ENCODE peak calls at places on chromosomes 4 and X, in seven cellular contexts. One of them, this sample, is unnamed.

GRCh38 chr4:142434519-142435224 is 411.4 kb downstream of the INPP4B start:
- DNase-seq in HepG2: no peak
- DNase-seq in activated T-cell treated with anti-CD3 and anti-CD28 coated beads for 1 hour: no peak
- DNase-seq in activated CD4-positive, alpha-beta T cell treated with anti-CD3 and anti-CD28 coated beads for 48 hours: no peak
- DNase-seq in naive thymus-derived CD8-positive, alpha-beta T cell: no peak
- DNase-seq in HL-60: no peak
- DNase-seq in stimulated activated CD4-positive, alpha-beta T cell treated with anti-CD3 and anti-CD28 coated beads, Interleukin-2, amount 100 ng/mL, for 48 hours: no peak
- DNase-seq in this sample: no peak

GRCh38 chrX:44874481-44875184 is 1.6 kb downstream of the KDM6A start:
- DNase-seq in HepG2: no peak
- DNase-seq in activated T-cell treated with anti-CD3 and anti-CD28 coated beads for 1 hour: peak; percentile 20
- DNase-seq in activated CD4-positive, alpha-beta T cell treated with anti-CD3 and anti-CD28 coated beads for 48 hours: peak; percentile 51
- DNase-seq in naive thymus-derived CD8-positive, alpha-beta T cell: no peak
- DNase-seq in HL-60: no peak
- DNase-seq in stimulated activated CD4-positive, alpha-beta T cell treated with anti-CD3 and anti-CD28 coated beads, Interleukin-2, amount 100 ng/mL, for 48 hours: peak; percentile 27
- DNase-seq in this sample: peak; percentile 55

GRCh38 chr4:176286728-176287127 is 17.7 kb upstream of the ASB5 start:
- DNase-seq in HepG2: no peak
- DNase-seq in activated T-cell treated with anti-CD3 and anti-CD28 coated beads for 1 hour: no peak
- DNase-seq in activated CD4-positive, alpha-beta T cell treated with anti-CD3 and anti-CD28 coated beads for 48 hours: no peak
- DNase-seq in naive thymus-derived CD8-positive, alpha-beta T cell: no peak
- DNase-seq in HL-60: no peak
- DNase-seq in stimulated activated CD4-positive, alpha-beta T cell treated with anti-CD3 and anti-CD28 coated beads, Interleukin-2, amount 100 ng/mL, for 48 hours: no peak
- DNase-seq in this sample: no peak

GRCh38 chr4:119788334-119789266 is 160.0 kb upstream of the PDE5A start:
- DNase-seq in HepG2: no peak
- DNase-seq in activated T-cell treated with anti-CD3 and anti-CD28 coated beads for 1 hour: no peak
- DNase-seq in activated CD4-positive, alpha-beta T cell treated with anti-CD3 and anti-CD28 coated beads for 48 hours: no peak
- DNase-seq in naive thymus-derived CD8-positive, alpha-beta T cell: no peak
- DNase-seq in HL-60: no peak
- DNase-seq in stimulated activated CD4-positive, alpha-beta T cell treated with anti-CD3 and anti-CD28 coated beads, Interleukin-2, amount 100 ng/mL, for 48 hours: no peak
- DNase-seq in this sample: no peak

GRCh38 chrX:2696698-2697215 is 5.7 kb downstream of the CD99 start:
- DNase-seq in HepG2: no peak
- DNase-seq in activated T-cell treated with anti-CD3 and anti-CD28 coated beads for 1 hour: peak; percentile 24
- DNase-seq in activated CD4-positive, alpha-beta T cell treated with anti-CD3 and anti-CD28 coated beads for 48 hours: peak; percentile 64
- DNase-seq in naive thymus-derived CD8-positive, alpha-beta T cell: peak; percentile 40
- DNase-seq in HL-60: peak; percentile 38
- DNase-seq in stimulated activated CD4-positive, alpha-beta T cell treated with anti-CD3 and anti-CD28 coated beads, Interleukin-2, amount 100 ng/mL, for 48 hours: no peak
- DNase-seq in this sample: no peak

GRCh38 chr4:103098331-103098730 is 1.3 kb downstream of the BDH2 start:
- DNase-seq in HepG2: no peak
- DNase-seq in activated T-cell treated with anti-CD3 and anti-CD28 coated beads for 1 hour: no peak
- DNase-seq in activated CD4-positive, alpha-beta T cell treated with anti-CD3 and anti-CD28 coated beads for 48 hours: no peak
- DNase-seq in naive thymus-derived CD8-positive, alpha-beta T cell: no peak
- DNase-seq in HL-60: no peak
- DNase-seq in stimulated activated CD4-positive, alpha-beta T cell treated with anti-CD3 and anti-CD28 coated beads, Interleukin-2, amount 100 ng/mL, for 48 hours: no peak
- DNase-seq in this sample: no peak

GRCh38 chr4:10623241-10623640 is 61.3 kb downstream of the CLNK start:
- DNase-seq in HepG2: no peak
- DNase-seq in activated T-cell treated with anti-CD3 and anti-CD28 coated beads for 1 hour: no peak
- DNase-seq in activated CD4-positive, alpha-beta T cell treated with anti-CD3 and anti-CD28 coated beads for 48 hours: no peak
- DNase-seq in naive thymus-derived CD8-positive, alpha-beta T cell: no peak
- DNase-seq in HL-60: no peak
- DNase-seq in stimulated activated CD4-positive, alpha-beta T cell treated with anti-CD3 and anti-CD28 coated beads, Interleukin-2, amount 100 ng/mL, for 48 hours: no peak
- DNase-seq in this sample: no peak

GRCh38 chr4:20544645-20545044 is 155.6 kb upstream of the PACRGL start:
- DNase-seq in HepG2: peak; percentile 14
- DNase-seq in activated T-cell treated with anti-CD3 and anti-CD28 coated beads for 1 hour: no peak
- DNase-seq in activated CD4-positive, alpha-beta T cell treated with anti-CD3 and anti-CD28 coated beads for 48 hours: no peak
- DNase-seq in naive thymus-derived CD8-positive, alpha-beta T cell: no peak
- DNase-seq in HL-60: no peak
- DNase-seq in stimulated activated CD4-positive, alpha-beta T cell treated with anti-CD3 and anti-CD28 coated beads, Interleukin-2, amount 100 ng/mL, for 48 hours: no peak
- DNase-seq in this sample: peak; percentile 33

GRCh38 chr4:1362521-1362920 is 15.5 kb downstream of the UVSSA start:
- DNase-seq in HepG2: no peak
- DNase-seq in activated T-cell treated with anti-CD3 and anti-CD28 coated beads for 1 hour: no peak
- DNase-seq in activated CD4-positive, alpha-beta T cell treated with anti-CD3 and anti-CD28 coated beads for 48 hours: no peak
- DNase-seq in naive thymus-derived CD8-positive, alpha-beta T cell: no peak
- DNase-seq in HL-60: no peak
- DNase-seq in stimulated activated CD4-positive, alpha-beta T cell treated with anti-CD3 and anti-CD28 coated beads, Interleukin-2, amount 100 ng/mL, for 48 hours: no peak
- DNase-seq in this sample: no peak

GRCh38 chrX:135463937-135464336 is 42.2 kb downstream of the SMIM10L2A start:
- DNase-seq in HepG2: peak; percentile 0
- DNase-seq in activated T-cell treated with anti-CD3 and anti-CD28 coated beads for 1 hour: no peak
- DNase-seq in activated CD4-positive, alpha-beta T cell treated with anti-CD3 and anti-CD28 coated beads for 48 hours: no peak
- DNase-seq in naive thymus-derived CD8-positive, alpha-beta T cell: no peak
- DNase-seq in HL-60: no peak
- DNase-seq in stimulated activated CD4-positive, alpha-beta T cell treated with anti-CD3 and anti-CD28 coated beads, Interleukin-2, amount 100 ng/mL, for 48 hours: no peak
- DNase-seq in this sample: peak; percentile 11

GRCh38 chrX:31036895-31037294 is 34.9 kb downstream of the FTHL17 start:
- DNase-seq in HepG2: peak; percentile 42
- DNase-seq in activated T-cell treated with anti-CD3 and anti-CD28 coated beads for 1 hour: no peak
- DNase-seq in activated CD4-positive, alpha-beta T cell treated with anti-CD3 and anti-CD28 coated beads for 48 hours: peak; percentile 17
- DNase-seq in naive thymus-derived CD8-positive, alpha-beta T cell: no peak
- DNase-seq in HL-60: peak; percentile 0
- DNase-seq in stimulated activated CD4-positive, alpha-beta T cell treated with anti-CD3 and anti-CD28 coated beads, Interleukin-2, amount 100 ng/mL, for 48 hours: no peak
- DNase-seq in this sample: peak; percentile 25

GRCh38 chr4:186723207-186724047 is at the start of gene FAT1:
- DNase-seq in HepG2: peak; percentile 38
- DNase-seq in activated T-cell treated with anti-CD3 and anti-CD28 coated beads for 1 hour: no peak
- DNase-seq in activated CD4-positive, alpha-beta T cell treated with anti-CD3 and anti-CD28 coated beads for 48 hours: peak; percentile 31
- DNase-seq in naive thymus-derived CD8-positive, alpha-beta T cell: no peak
- DNase-seq in HL-60: peak; percentile 56
- DNase-seq in stimulated activated CD4-positive, alpha-beta T cell treated with anti-CD3 and anti-CD28 coated beads, Interleukin-2, amount 100 ng/mL, for 48 hours: no peak
- DNase-seq in this sample: peak; percentile 54

GRCh38 chr4:68871772-68872441 is 56.1 kb downstream of the UGT2B10 start:
- DNase-seq in HepG2: peak; percentile 91
- DNase-seq in activated T-cell treated with anti-CD3 and anti-CD28 coated beads for 1 hour: no peak
- DNase-seq in activated CD4-positive, alpha-beta T cell treated with anti-CD3 and anti-CD28 coated beads for 48 hours: no peak
- DNase-seq in naive thymus-derived CD8-positive, alpha-beta T cell: no peak
- DNase-seq in HL-60: no peak
- DNase-seq in stimulated activated CD4-positive, alpha-beta T cell treated with anti-CD3 and anti-CD28 coated beads, Interleukin-2, amount 100 ng/mL, for 48 hours: no peak
- DNase-seq in this sample: no peak

GRCh38 chr4:30948653-30949052 is 228.5 kb downstream of the PCDH7 start:
- DNase-seq in HepG2: no peak
- DNase-seq in activated T-cell treated with anti-CD3 and anti-CD28 coated beads for 1 hour: no peak
- DNase-seq in activated CD4-positive, alpha-beta T cell treated with anti-CD3 and anti-CD28 coated beads for 48 hours: no peak
- DNase-seq in naive thymus-derived CD8-positive, alpha-beta T cell: no peak
- DNase-seq in HL-60: no peak
- DNase-seq in stimulated activated CD4-positive, alpha-beta T cell treated with anti-CD3 and anti-CD28 coated beads, Interleukin-2, amount 100 ng/mL, for 48 hours: no peak
- DNase-seq in this sample: no peak

GRCh38 chrX:9781941-9782340 is 4.3 kb upstream of the SHROOM2 start:
- DNase-seq in HepG2: no peak
- DNase-seq in activated T-cell treated with anti-CD3 and anti-CD28 coated beads for 1 hour: no peak
- DNase-seq in activated CD4-positive, alpha-beta T cell treated with anti-CD3 and anti-CD28 coated beads for 48 hours: no peak
- DNase-seq in naive thymus-derived CD8-positive, alpha-beta T cell: no peak
- DNase-seq in HL-60: no peak
- DNase-seq in stimulated activated CD4-positive, alpha-beta T cell treated with anti-CD3 and anti-CD28 coated beads, Interleukin-2, amount 100 ng/mL, for 48 hours: no peak
- DNase-seq in this sample: no peak